ENCODE peak calls at places on chromosomes 12 and 14, in eight cellular contexts. H, Z, F, N, P, V, R and C are unnamed samples.

GRCh38 chr12:49233842-49234526 is 30.9 kb upstream of the TUBA1C start:
- DNase-seq in H (peak), F (no peak), Z (no peak), P (peak), R (peak), N (peak), V (no peak), C (peak)

GRCh38 chr12:120759591-120760348 is 34.1 kb downstream of the ACADS start:
- DNase-seq in Z (no peak), P (no peak), R (no peak), N (no peak), F (no peak), V (no peak), H (no peak), C (no peak)

GRCh38 chr12:18281941-18282340 is 20.6 kb downstream of the PIK3C2G start:
- DNase-seq in Z (no peak), N (no peak), F (no peak), P (no peak), V (no peak), H (no peak), R (no peak), C (no peak)

GRCh38 chr12:53743277-53744129 is 8.3 kb downstream of the CISTR start:
- DNase-seq in F (peak), H (no peak), Z (peak), P (peak), V (no peak), N (no peak), R (no peak), C (no peak)

GRCh38 chr12:1474059-1474537 is 120.3 kb downstream of the FBXL14 start:
- DNase-seq in R (no peak), F (peak), N (no peak), P (no peak), H (no peak), Z (peak), V (no peak), C (no peak)

GRCh38 chr12:58177366-58177765 is 236.0 kb downstream of the ATP23 start:
- DNase-seq in N (no peak), P (no peak), H (no peak), Z (no peak), F (no peak), R (no peak), V (no peak), C (no peak)

GRCh38 chr12:110658882-110659281 is 30.0 kb downstream of the HVCN1 start:
- DNase-seq in H (no peak), Z (peak), V (no peak), R (no peak), P (no peak), F (no peak), N (no peak), C (no peak)

GRCh38 chr12:115440438-115440837 is 756.5 kb upstream of the TBX3 start:
- DNase-seq in P (no peak), H (peak), R (no peak), F (peak), V (no peak), Z (no peak), N (no peak), C (peak)

GRCh38 chr12:54426690-54427089 is 7.6 kb upstream of the ITGA5 start:
- DNase-seq in P (no peak), F (no peak), Z (no peak), R (no peak), V (no peak), N (no peak), H (no peak), C (no peak)

GRCh38 chr14:44914849-44915248 is 46.9 kb downstream of the KLHL28 start:
- DNase-seq in P (no peak), R (peak), H (no peak), F (no peak), N (no peak), V (no peak), Z (no peak), C (no peak)

GRCh38 chr12:51729331-51729730 is 119.2 kb downstream of the FIGNL2 start:
- DNase-seq in H (no peak), N (no peak), F (no peak), R (no peak), Z (no peak), P (no peak), V (no peak), C (no peak)

GRCh38 chr12:98699568-98699967 is 54.5 kb downstream of the APAF1 start:
- DNase-seq in H (no peak), R (no peak), V (no peak), N (peak), Z (no peak), P (no peak), F (no peak), C (no peak)

GRCh38 chr12:52029686-52030085 is 21.6 kb upstream of the NR4A1 start:
- DNase-seq in P (peak), R (no peak), F (peak), V (no peak), H (no peak), Z (no peak), N (no peak), C (no peak)

GRCh38 chr12:124469193-124469888 is 98.1 kb downstream of the NCOR2 start:
- DNase-seq in P (no peak), H (no peak), V (no peak), N (no peak), Z (no peak), F (no peak), R (no peak), C (no peak)

GRCh38 chr12:80216890-80217559 is 117.7 kb downstream of the OTOGL start:
- DNase-seq in N (no peak), Z (no peak), R (no peak), P (no peak), F (no peak), V (no peak), H (no peak), C (no peak)

GRCh38 chr12:51669996-51670395 is 79.0 kb downstream of the SCN8A start:
- DNase-seq in P (no peak), Z (no peak), R (no peak), V (no peak), H (no peak), F (no peak), N (no peak), C (no peak)

GRCh38 chr12:132243596-132244289 is 85.6 kb downstream of the GALNT9 start:
- DNase-seq in R (peak), H (no peak), Z (no peak), P (no peak), F (no peak), N (no peak), V (no peak), C (no peak)

GRCh38 chr12:54352022-54352531 is 12.2 kb downstream of the GPR84 start:
- DNase-seq in Z (no peak), P (peak), N (peak), V (no peak), H (peak), R (peak), F (no peak), C (peak)

GRCh38 chr12:11896530-11896929 is 174.2 kb upstream of the BCL2L14 start:
- DNase-seq in V (no peak), R (no peak), N (no peak), Z (no peak), F (no peak), P (no peak), H (no peak), C (no peak)

GRCh38 chr12:64608901-64609542 is 1.3 kb upstream of the RASSF3 start:
- DNase-seq in H (no peak), F (peak), P (no peak), V (no peak), R (no peak), Z (peak), N (no peak), C (no peak)

GRCh38 chr12:31339831-31340622 is 14.1 kb upstream of the SINHCAF start:
- DNase-seq in F (no peak), H (no peak), P (no peak), N (no peak), Z (no peak), R (no peak), V (no peak), C (no peak)

GRCh38 chr12:15472036-15472435 is 149.7 kb downstream of the PTPRO start:
- DNase-seq in H (no peak), F (no peak), R (no peak), P (no peak), Z (no peak), N (no peak), V (no peak), C (no peak)

GRCh38 chr14:75978249-75978731 is 3.5 kb downstream of the TGFB3 start:
- DNase-seq in N (no peak), V (no peak), R (no peak), F (no peak), H (no peak), P (no peak), Z (no peak), C (no peak)
- H3K27ac ChIP-seq in N (no peak), V (no peak), R (no peak), F (no peak), H (no peak), P (peak), Z (no peak), C (peak)

GRCh38 chr14:91378945-91379932 is 38.4 kb downstream of the CCDC88C start:
- DNase-seq in H (no peak), F (no peak), P (no peak), V (no peak), Z (no peak), R (no peak), N (no peak), C (no peak)

GRCh38 chr14:91375748-91376452 is 41.7 kb downstream of the CCDC88C start:
- DNase-seq in R (no peak), Z (no peak), P (no peak), V (no peak), N (no peak), F (no peak), H (no peak), C (no peak)

GRCh38 chr14:91377700-91378652 is 39.6 kb downstream of the CCDC88C start:
- DNase-seq in F (no peak), N (no peak), P (no peak), H (no peak), V (no peak), Z (peak), R (no peak), C (no peak)

GRCh38 chr14:91374897-91375747 is 42.5 kb downstream of the CCDC88C start:
- DNase-seq in P (peak), N (peak), Z (no peak), H (no peak), V (no peak), R (no peak), F (no peak), C (no peak)

DNA sequence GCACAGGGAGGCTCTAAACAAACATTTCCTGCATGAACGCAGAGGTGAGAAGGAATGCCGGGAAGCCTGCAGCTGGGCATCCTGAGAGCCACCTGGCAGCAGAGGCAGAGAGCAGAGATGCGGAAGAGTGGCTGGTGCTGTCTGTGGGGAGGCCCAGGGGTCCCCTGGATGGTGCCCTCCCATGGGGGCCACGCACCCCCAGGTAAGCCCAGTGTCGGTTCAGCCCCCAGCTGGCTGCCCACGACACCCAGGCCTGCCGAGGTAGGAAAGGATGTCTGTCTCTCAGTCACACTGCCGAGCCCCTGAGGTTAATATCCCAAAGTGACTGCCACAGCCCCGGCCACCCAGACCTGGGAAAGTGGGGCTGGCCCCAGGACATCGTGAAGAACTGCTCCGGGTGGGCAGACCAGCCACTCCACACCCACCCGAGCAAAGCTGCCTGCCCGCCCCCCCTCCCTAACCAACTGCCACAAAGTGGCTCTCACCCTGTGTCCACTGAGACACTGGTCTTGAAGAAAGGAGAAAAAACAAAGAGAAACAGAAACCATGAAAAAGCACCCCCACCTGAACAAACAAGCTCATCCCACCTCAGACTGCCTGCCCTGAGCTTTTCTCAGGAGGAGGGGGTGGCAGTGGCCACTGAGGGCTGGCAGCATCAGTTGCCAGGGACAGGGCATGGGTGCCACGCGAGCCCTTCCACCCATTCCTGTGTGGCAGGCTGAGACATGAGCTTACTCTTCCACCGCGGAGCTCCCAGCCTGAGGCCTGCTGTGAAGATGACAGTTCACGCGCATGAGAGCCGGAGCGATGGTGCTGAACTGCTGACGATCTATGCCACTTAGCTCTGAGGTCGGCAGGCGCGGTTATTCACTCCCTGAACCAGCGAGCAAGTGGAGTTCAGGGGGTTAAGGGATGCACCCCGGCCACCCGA is 40.8 kb downstream of the CCDC88C start:
- DNase-seq in R (no peak), Z (no peak), N (no peak), F (no peak), P (no peak), V (no peak), H (no peak), C (no peak)
- H3K27ac ChIP-seq in R (no peak), Z (no peak), N (no peak), F (no peak), P (no peak), V (no peak), H (no peak), C (no peak)

DNA sequence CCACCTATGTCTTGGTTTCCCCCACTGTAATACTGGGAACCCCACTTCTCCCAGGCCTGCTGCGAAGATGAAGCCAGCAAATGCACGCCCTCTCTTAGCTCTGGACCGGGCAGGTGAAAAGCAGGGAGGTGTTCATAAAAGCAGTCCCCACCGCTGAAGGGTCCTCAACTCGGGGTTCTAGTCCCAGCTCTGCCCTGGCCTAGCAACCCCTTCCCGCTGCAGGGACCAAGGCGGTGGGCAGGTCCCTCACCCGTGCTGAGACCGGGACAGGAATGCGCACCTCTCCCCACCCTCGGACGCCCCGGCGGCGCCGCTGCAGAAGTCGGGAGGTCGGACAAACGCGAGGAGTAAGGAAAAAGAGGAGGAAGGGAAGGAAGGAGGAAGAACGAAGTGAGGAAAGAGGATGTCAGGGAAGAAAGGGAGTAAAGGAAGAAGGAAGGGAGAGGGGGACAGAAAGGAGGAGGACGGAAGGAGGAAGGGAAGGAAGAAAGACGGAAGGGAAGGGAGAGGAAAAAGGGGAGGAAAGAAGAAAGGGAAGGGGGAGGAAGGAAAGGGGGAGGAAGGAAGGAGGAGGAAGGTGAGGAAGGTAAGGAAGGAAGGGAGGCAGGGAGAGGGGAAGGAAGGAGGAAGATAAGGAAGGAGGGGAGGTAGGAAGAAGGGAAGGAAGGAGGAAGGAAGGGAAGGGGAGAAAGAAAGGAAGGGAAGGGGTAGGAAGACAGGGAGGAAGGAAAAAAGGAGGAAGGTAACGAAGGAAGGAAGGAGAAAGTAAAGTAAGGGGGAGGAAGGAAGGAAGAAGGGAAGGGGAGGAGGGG is 701 bp downstream of the SPRING1 start:
- DNase-seq in R (peak), P (no peak), H (no peak), F (peak), N (no peak), V (no peak), Z (no peak), C (no peak)
- H3K27ac ChIP-seq in R (no peak), P (peak), H (peak), F (peak), N (peak), V (no peak), Z (peak), C (peak)

GRCh38 chr12:48019639-48020265 is 15.5 kb upstream of the COL2A1 start:
- DNase-seq in V (no peak), N (no peak), P (no peak), R (no peak), Z (no peak), F (no peak), H (no peak), C (no peak)
- H3K27ac ChIP-seq in V (no peak), N (no peak), P (no peak), R (no peak), Z (no peak), F (no peak), H (no peak), C (no peak)

GRCh38 chr12:113088037-113088436 is 31.5 kb downstream of the DTX1 start:
- DNase-seq in N (no peak), F (no peak), R (no peak), Z (no peak), P (no peak), V (no peak), H (no peak), C (no peak)
- H3K27ac ChIP-seq in N (no peak), F (no peak), R (no peak), Z (no peak), P (no peak), V (no peak), H (no peak), C (no peak)

GRCh38 chr12:108799528-108800243 is 57.7 kb downstream of the SSH1 start:
- DNase-seq in H (no peak), P (no peak), N (no peak), Z (no peak), R (no peak), V (no peak), F (no peak), C (no peak)
- H3K27ac ChIP-seq in H (peak), P (peak), N (no peak), Z (no peak), R (no peak), V (peak), F (no peak), C (peak)

GRCh38 chr14:37594916-37595808 is at the start of the genes FOXA1 and TTC6:
- DNase-seq in N (no peak), P (no peak), H (no peak), V (no peak), Z (no peak), R (peak), F (peak), C (no peak)

GRCh38 chr14:37597538-37598084 is 2.2 kb downstream of the TTC6 start:
- DNase-seq in N (no peak), R (peak), F (no peak), Z (no peak), P (no peak), V (no peak), H (no peak), C (no peak)

GRCh38 chr14:37596790-37597189 is 1.4 kb downstream of the TTC6 start:
- DNase-seq in F (no peak), R (no peak), P (no peak), N (no peak), V (no peak), Z (no peak), H (no peak), C (no peak)

GRCh38 chr14:37594238-37594915 is 672 bp downstream of the FOXA1 start:
- DNase-seq in R (peak), N (peak), P (no peak), V (peak), H (no peak), F (peak), Z (peak), C (no peak)

GRCh38 chr14:37595809-37596595 is 573 bp downstream of the TTC6 start:
- DNase-seq in N (no peak), F (peak), V (no peak), Z (no peak), R (peak), H (no peak), P (no peak), C (no peak)
- H3K27ac ChIP-seq in N (peak), F (peak), V (no peak), Z (no peak), R (no peak), H (no peak), P (no peak), C (no peak)

DNA sequence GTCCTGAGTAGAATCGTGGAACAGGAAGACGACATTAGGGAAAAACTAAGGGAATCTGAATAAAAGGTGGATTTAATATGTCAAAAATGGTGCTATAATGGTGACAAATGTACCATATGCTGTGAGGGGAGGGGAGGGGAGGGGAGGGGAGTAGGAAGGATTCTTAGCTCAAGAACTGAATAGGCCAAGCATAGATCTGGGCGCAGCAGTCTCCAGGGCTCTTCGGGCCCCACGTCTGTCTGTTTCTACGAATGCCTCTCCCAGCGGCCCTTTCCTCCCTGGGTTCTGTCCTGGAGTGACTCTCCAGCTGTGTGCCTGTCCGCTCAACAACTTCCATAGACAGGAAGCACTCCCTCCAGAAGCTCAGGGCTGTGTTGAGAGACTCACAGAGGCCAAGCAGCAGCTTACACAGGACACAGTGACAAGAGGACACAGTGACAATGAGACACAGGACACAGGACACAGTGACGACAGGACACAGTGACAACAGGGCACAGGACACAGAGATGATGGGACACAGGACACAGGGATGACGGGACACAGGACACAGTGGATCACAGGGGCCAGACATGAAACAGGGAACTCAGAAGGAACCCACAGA is 42.4 kb upstream of the PPP2R5C start:
- DNase-seq in N (no peak), Z (no peak), R (no peak), H (no peak), F (no peak), P (no peak), V (no peak), C (no peak)
- H3K27ac ChIP-seq in N (no peak), Z (no peak), R (no peak), H (peak), F (no peak), P (no peak), V (no peak), C (peak)

GRCh38 chr12:6941267-6941666 is 2.3 kb upstream of the RNU7-1 start:
- DNase-seq in R (no peak), N (no peak), P (no peak), Z (no peak), F (no peak), H (peak), V (no peak), C (peak)

GRCh38 chr12:6943719-6944380 is at the start of the genes C12orf57 and RNU7-1:
- DNase-seq in N (peak), R (peak), F (peak), P (peak), Z (peak), H (peak), V (no peak), C (peak)

GRCh38 chr12:6941786-6942185 is 1.8 kb upstream of the RNU7-1 start:
- DNase-seq in N (no peak), F (no peak), H (no peak), Z (no peak), R (no peak), P (no peak), V (no peak), C (no peak)

GRCh38 chr12:6943387-6943718 is 263 bp upstream of the RNU7-1 start:
- DNase-seq in N (peak), V (peak), H (peak), F (peak), P (peak), Z (no peak), R (peak), C (peak)

DNA sequence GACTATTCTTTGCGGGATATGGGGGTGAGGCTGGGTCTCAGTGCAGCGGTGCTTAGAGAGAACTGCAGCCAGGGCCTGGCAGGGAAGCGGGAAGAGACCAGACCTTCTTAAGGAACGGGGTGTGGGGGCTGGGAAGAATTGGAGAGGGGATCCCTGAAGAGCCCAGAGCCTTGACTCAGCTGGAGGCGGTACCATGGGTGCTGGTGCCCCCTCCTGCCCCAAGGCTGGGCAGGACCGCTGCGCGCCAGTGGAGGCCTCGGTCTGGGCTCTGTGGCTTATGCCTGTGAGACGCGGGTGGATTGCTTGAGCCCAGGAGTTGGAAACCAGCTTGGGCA is 1.3 kb upstream of the RNU7-1 start:
- DNase-seq in P (no peak), H (peak), R (no peak), V (no peak), Z (no peak), N (peak), F (no peak), C (no peak)
- H3K27ac ChIP-seq in P (peak), H (peak), R (no peak), V (no peak), Z (no peak), N (peak), F (no peak), C (peak)